ENCODE peak calls at places on chromosomes 6 and 20, in four cellular contexts. One of them, this sample, is unnamed.
A peak's percentile ranks its signal among the peaks of the same experiment; 100 is the strongest.

GRCh38 chr6:39758905-39759605 is 33.1 kb upstream of the DAAM2 start:
- DNase-seq in heart right ventricle: no peak
- DNase-seq in nephron progenitor cell: no peak
- DNase-seq in H1: no peak
- DNase-seq in this sample: no peak

GRCh38 chr6:11538049-11538798 is 675 bp downstream of the TMEM170B start:
- DNase-seq in H1: peak; percentile 68
- DNase-seq in nephron progenitor cell: peak; percentile 62
- DNase-seq in heart right ventricle: peak; percentile 32
- DNase-seq in this sample: no peak

GRCh38 chr6:88238065-88238464 is 71.9 kb upstream of the CNR1 start:
- DNase-seq in nephron progenitor cell: peak; percentile 26
- DNase-seq in heart right ventricle: no peak
- DNase-seq in H1: peak; percentile 55
- DNase-seq in this sample: no peak

GRCh38 chr20:63594043-63594561 is 20.1 kb upstream of the HELZ2 start:
- DNase-seq in nephron progenitor cell: no peak
- DNase-seq in heart right ventricle: no peak
- DNase-seq in H1: no peak
- DNase-seq in this sample: peak; percentile 51

GRCh38 chr6:105835373-105835772 is 250.8 kb upstream of the PRDM1 start:
- DNase-seq in nephron progenitor cell: peak; percentile 39
- DNase-seq in heart right ventricle: no peak
- DNase-seq in H1: peak; percentile 56
- DNase-seq in this sample: no peak

GRCh38 chr6:33813246-33813904 is 9.6 kb upstream of the MLN start:
- DNase-seq in H1: no peak
- DNase-seq in heart right ventricle: no peak
- DNase-seq in nephron progenitor cell: no peak
- DNase-seq in this sample: no peak

GRCh38 chr6:69096681-69097080 is 461.6 kb downstream of the ADGRB3 start:
- DNase-seq in heart right ventricle: no peak
- DNase-seq in nephron progenitor cell: no peak
- DNase-seq in H1: no peak
- DNase-seq in this sample: no peak

GRCh38 chr6:117448011-117448410 is 22.3 kb upstream of the ROS1 start:
- DNase-seq in H1: no peak
- DNase-seq in heart right ventricle: no peak
- DNase-seq in nephron progenitor cell: no peak
- DNase-seq in this sample: no peak

GRCh38 chr20:20459726-20460125 is 91.8 kb downstream of the INSM1 start:
- DNase-seq in H1: no peak
- DNase-seq in nephron progenitor cell: no peak
- DNase-seq in heart right ventricle: no peak
- DNase-seq in this sample: no peak

GRCh38 chr20:53208110-53208908 is 236.2 kb downstream of the TSHZ2 start:
- DNase-seq in H1: peak; percentile 84
- DNase-seq in nephron progenitor cell: peak; percentile 26
- DNase-seq in heart right ventricle: no peak
- DNase-seq in this sample: no peak

GRCh38 chr6:115830895-115831294 is 229.8 kb downstream of the FRK start:
- DNase-seq in H1: no peak
- DNase-seq in heart right ventricle: no peak
- DNase-seq in nephron progenitor cell: no peak
- DNase-seq in this sample: no peak

GRCh38 chr6:163170294-163170883 is 244.1 kb upstream of the QKI start:
- DNase-seq in H1: peak; percentile 73
- DNase-seq in nephron progenitor cell: no peak
- DNase-seq in heart right ventricle: no peak
- DNase-seq in this sample: no peak

DNA sequence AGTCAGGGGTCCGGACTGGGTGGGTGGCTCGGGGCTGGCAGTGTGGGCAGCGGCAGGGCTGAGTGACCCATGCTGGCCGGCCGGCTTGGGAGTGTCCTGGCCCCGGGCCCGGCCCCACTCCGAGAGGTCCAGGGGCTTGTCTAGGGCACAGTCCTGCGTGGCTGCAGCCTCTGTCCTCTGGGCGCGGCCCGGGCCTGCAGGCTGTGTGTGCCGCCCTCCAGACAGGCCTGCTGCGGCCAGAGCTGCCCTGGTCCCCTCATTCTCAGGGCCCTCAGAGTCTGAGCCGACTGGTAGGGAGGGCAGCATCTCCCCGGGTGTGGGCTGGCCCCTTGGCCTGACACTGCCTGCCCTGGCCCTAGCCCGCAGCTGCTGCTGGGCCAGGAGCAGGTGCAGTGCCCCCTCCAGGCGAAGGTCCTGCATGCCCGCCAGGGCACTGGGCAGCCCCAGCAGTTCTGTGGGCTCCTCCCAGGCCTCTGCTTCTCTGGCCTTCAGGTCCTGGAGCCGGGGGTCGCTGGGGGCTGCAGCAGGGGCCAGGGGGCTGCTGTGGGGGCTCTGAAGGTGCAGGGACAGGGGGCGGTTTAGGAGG is 6.9 kb upstream of the CABLES2 start:
- DNase-seq in heart right ventricle: no peak
- DNase-seq in H1: no peak
- DNase-seq in nephron progenitor cell: no peak
- DNase-seq in this sample: no peak
- TF ChIP-seq CTCF in heart right ventricle: no peak
- TF ChIP-seq CTCF in H1: peak; percentile 61
- TF ChIP-seq CTCF in nephron progenitor cell: no peak
- TF ChIP-seq CTCF in this sample: peak; percentile 26

GRCh38 chr20:41412324-41412723 is 45.7 kb upstream of the EMILIN3 start:
- DNase-seq in heart right ventricle: no peak
- DNase-seq in H1: no peak
- DNase-seq in nephron progenitor cell: no peak
- DNase-seq in this sample: no peak

GRCh38 chr20:41408986-41409385 is 42.4 kb upstream of the EMILIN3 start:
- DNase-seq in H1: no peak
- DNase-seq in nephron progenitor cell: peak; percentile 10
- DNase-seq in heart right ventricle: no peak
- DNase-seq in this sample: no peak

GRCh38 chr20:41408131-41408789 is 41.6 kb upstream of the EMILIN3 start:
- DNase-seq in nephron progenitor cell: no peak
- DNase-seq in heart right ventricle: no peak
- DNase-seq in H1: no peak
- DNase-seq in this sample: no peak

GRCh38 chr20:41413169-41413568 is 46.6 kb upstream of the EMILIN3 start:
- DNase-seq in nephron progenitor cell: no peak
- DNase-seq in heart right ventricle: no peak
- DNase-seq in H1: no peak
- DNase-seq in this sample: no peak

GRCh38 chr20:41411458-41411857 is 44.8 kb upstream of the EMILIN3 start:
- DNase-seq in nephron progenitor cell: no peak
- DNase-seq in H1: no peak
- DNase-seq in heart right ventricle: no peak
- DNase-seq in this sample: no peak
- TF ChIP-seq CTCF in nephron progenitor cell: no peak
- TF ChIP-seq CTCF in H1: no peak
- TF ChIP-seq CTCF in heart right ventricle: peak; percentile 44
- TF ChIP-seq CTCF in this sample: peak; percentile 40

GRCh38 chr6:166786704-166787293 is 159.7 kb upstream of the RPS6KA2 start:
- DNase-seq in heart right ventricle: no peak
- DNase-seq in nephron progenitor cell: no peak
- DNase-seq in H1: no peak
- DNase-seq in this sample: peak; percentile 45
- TF ChIP-seq CTCF in heart right ventricle: peak; percentile 65
- TF ChIP-seq CTCF in nephron progenitor cell: peak; percentile 79
- TF ChIP-seq CTCF in H1: peak; percentile 58
- TF ChIP-seq CTCF in this sample: peak; percentile 62

GRCh38 chr20:7358670-7359069 is 581.6 kb downstream of the HAO1 start:
- DNase-seq in heart right ventricle: no peak
- DNase-seq in nephron progenitor cell: peak; percentile 5
- DNase-seq in H1: no peak
- DNase-seq in this sample: no peak

GRCh38 chr20:7359739-7360138 is 580.5 kb downstream of the HAO1 start:
- DNase-seq in nephron progenitor cell: no peak
- DNase-seq in heart right ventricle: no peak
- DNase-seq in H1: no peak
- DNase-seq in this sample: no peak

GRCh38 chr20:7352165-7352564 is 584.7 kb downstream of the BMP2 start:
- DNase-seq in nephron progenitor cell: no peak
- DNase-seq in heart right ventricle: no peak
- DNase-seq in H1: no peak
- DNase-seq in this sample: no peak

DNA sequence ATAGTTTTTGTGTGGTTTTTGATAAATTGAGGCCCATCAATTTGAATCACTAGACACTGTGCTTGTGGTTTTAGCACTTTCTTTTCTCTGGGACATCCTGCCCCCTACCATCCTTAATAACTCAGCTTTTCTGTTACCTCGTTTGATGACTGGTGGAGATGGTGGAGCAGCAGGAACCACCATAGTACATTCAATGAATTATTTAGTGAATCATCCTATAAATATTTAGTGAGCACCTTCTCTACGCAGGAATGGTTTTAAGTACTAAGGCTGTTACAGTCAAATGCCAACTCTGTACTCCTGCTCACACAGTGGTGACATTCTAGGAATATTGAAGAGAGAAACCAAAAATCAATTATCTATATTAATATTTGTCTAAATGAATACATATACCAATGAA is 585.2 kb downstream of the HAO1 start:
- DNase-seq in H1: no peak
- DNase-seq in heart right ventricle: no peak
- DNase-seq in nephron progenitor cell: no peak
- DNase-seq in this sample: no peak
- TF ChIP-seq CTCF in H1: no peak
- TF ChIP-seq CTCF in heart right ventricle: no peak
- TF ChIP-seq CTCF in nephron progenitor cell: no peak
- TF ChIP-seq CTCF in this sample: no peak

GRCh38 chr6:7241709-7242645 is 71.0 kb downstream of the SSR1 start:
- DNase-seq in nephron progenitor cell: no peak
- DNase-seq in heart right ventricle: no peak
- DNase-seq in H1: no peak
- DNase-seq in this sample: peak; percentile 15
- TF ChIP-seq CTCF in nephron progenitor cell: no peak
- TF ChIP-seq CTCF in heart right ventricle: no peak
- TF ChIP-seq CTCF in H1: no peak
- TF ChIP-seq CTCF in this sample: no peak

GRCh38 chr6:154510144-154510905 is at the start of gene CNKSR3:
- DNase-seq in H1: peak; percentile 87
- DNase-seq in nephron progenitor cell: peak; percentile 97
- DNase-seq in heart right ventricle: peak; percentile 84
- DNase-seq in this sample: peak; percentile 88
- TF ChIP-seq CTCF in H1: no peak
- TF ChIP-seq CTCF in nephron progenitor cell: no peak
- TF ChIP-seq CTCF in heart right ventricle: no peak
- TF ChIP-seq CTCF in this sample: peak; percentile 12

GRCh38 chr6:153108320-153108719 is 22.8 kb downstream of the RGS17 start:
- DNase-seq in heart right ventricle: no peak
- DNase-seq in H1: no peak
- DNase-seq in nephron progenitor cell: no peak
- DNase-seq in this sample: peak; percentile 23
- TF ChIP-seq CTCF in heart right ventricle: no peak
- TF ChIP-seq CTCF in H1: no peak
- TF ChIP-seq CTCF in nephron progenitor cell: no peak
- TF ChIP-seq CTCF in this sample: peak; percentile 60

This sample was measured in astrocyte of the cerebellum.